ENCODE peak calls at places on chromosomes 12 and 14, in seven cellular contexts. One of them, this sample, is unnamed.

GRCh38 chr12:5166976-5167375 is 123.3 kb downstream of the KCNA5 start:
- DNase-seq in CD4-positive, alpha-beta memory T cell: no peak
- DNase-seq in body of pancreas: no peak
- DNase-seq in BJ: peak; percentile 91
- DNase-seq in gastrocnemius medialis: no peak
- DNase-seq in testis: no peak
- DNase-seq in tibial nerve: no peak
- DNase-seq in this sample: no peak

GRCh38 chr12:79012616-79013015 is 148.0 kb downstream of the SYT1 start:
- DNase-seq in CD4-positive, alpha-beta memory T cell: no peak
- DNase-seq in body of pancreas: no peak
- DNase-seq in BJ: no peak
- DNase-seq in gastrocnemius medialis: no peak
- DNase-seq in testis: no peak
- DNase-seq in tibial nerve: no peak
- DNase-seq in this sample: no peak

GRCh38 chr12:6635856-6636521 is at the start of gene LPAR5:
- DNase-seq in CD4-positive, alpha-beta memory T cell: no peak
- DNase-seq in body of pancreas: no peak
- DNase-seq in BJ: no peak
- DNase-seq in gastrocnemius medialis: no peak
- DNase-seq in testis: peak; percentile 24
- DNase-seq in tibial nerve: peak; percentile 24
- DNase-seq in this sample: peak; percentile 94

GRCh38 chr12:6323340-6323994 is 13.0 kb downstream of the PLEKHG6 start:
- DNase-seq in CD4-positive, alpha-beta memory T cell: peak; percentile 47
- DNase-seq in body of pancreas: peak; percentile 56
- DNase-seq in BJ: peak; percentile 74
- DNase-seq in gastrocnemius medialis: peak; percentile 70
- DNase-seq in testis: peak; percentile 43
- DNase-seq in tibial nerve: no peak
- DNase-seq in this sample: no peak

GRCh38 chr14:64946310-64947045 is 3.9 kb upstream of the GPX2 start:
- DNase-seq in CD4-positive, alpha-beta memory T cell: no peak
- DNase-seq in body of pancreas: no peak
- DNase-seq in BJ: no peak
- DNase-seq in gastrocnemius medialis: no peak
- DNase-seq in testis: no peak
- DNase-seq in tibial nerve: no peak
- DNase-seq in this sample: no peak

GRCh38 chr14:54487771-54488170 is 1.0 kb downstream of the GMFB start:
- DNase-seq in CD4-positive, alpha-beta memory T cell: no peak
- DNase-seq in body of pancreas: no peak
- DNase-seq in BJ: no peak
- DNase-seq in gastrocnemius medialis: no peak
- DNase-seq in testis: no peak
- DNase-seq in tibial nerve: no peak
- DNase-seq in this sample: no peak

GRCh38 chr14:92605274-92605940 is 91.8 kb downstream of the RIN3 start:
- DNase-seq in CD4-positive, alpha-beta memory T cell: no peak
- DNase-seq in body of pancreas: no peak
- DNase-seq in BJ: no peak
- DNase-seq in gastrocnemius medialis: no peak
- DNase-seq in testis: no peak
- DNase-seq in tibial nerve: no peak
- DNase-seq in this sample: no peak

GRCh38 chr14:63367742-63368364 is 49.1 kb upstream of the GPHB5 start:
- DNase-seq in CD4-positive, alpha-beta memory T cell: no peak
- DNase-seq in body of pancreas: no peak
- DNase-seq in BJ: no peak
- DNase-seq in gastrocnemius medialis: no peak
- DNase-seq in testis: no peak
- DNase-seq in tibial nerve: no peak
- DNase-seq in this sample: no peak

GRCh38 chr14:53047302-53047701 is 96.5 kb upstream of the FERMT2 start:
- DNase-seq in CD4-positive, alpha-beta memory T cell: no peak
- DNase-seq in body of pancreas: no peak
- DNase-seq in BJ: no peak
- DNase-seq in gastrocnemius medialis: no peak
- DNase-seq in testis: no peak
- DNase-seq in tibial nerve: no peak
- DNase-seq in this sample: no peak

GRCh38 chr12:95789126-95790024 is 1.2 kb downstream of the NTN4 start:
- DNase-seq in CD4-positive, alpha-beta memory T cell: peak; percentile 4
- DNase-seq in body of pancreas: peak; percentile 69
- DNase-seq in BJ: no peak
- DNase-seq in gastrocnemius medialis: no peak
- DNase-seq in testis: peak; percentile 57
- DNase-seq in tibial nerve: no peak
- DNase-seq in this sample: peak; percentile 49

GRCh38 chr12:50547742-50548141 is 43.0 kb downstream of the DIP2B start:
- DNase-seq in CD4-positive, alpha-beta memory T cell: no peak
- DNase-seq in body of pancreas: no peak
- DNase-seq in BJ: no peak
- DNase-seq in gastrocnemius medialis: no peak
- DNase-seq in testis: no peak
- DNase-seq in tibial nerve: no peak
- DNase-seq in this sample: no peak

GRCh38 chr12:108129017-108129812 is at the start of gene WSCD2:
- DNase-seq in CD4-positive, alpha-beta memory T cell: no peak
- DNase-seq in body of pancreas: peak; percentile 41
- DNase-seq in BJ: no peak
- DNase-seq in gastrocnemius medialis: no peak
- DNase-seq in testis: peak; percentile 66
- DNase-seq in tibial nerve: peak; percentile 28
- DNase-seq in this sample: no peak

GRCh38 chr12:1927051-1927680 is 8.7 kb upstream of the CACNA2D4 start:
- DNase-seq in CD4-positive, alpha-beta memory T cell: no peak
- DNase-seq in body of pancreas: no peak
- DNase-seq in BJ: no peak
- DNase-seq in gastrocnemius medialis: no peak
- DNase-seq in testis: no peak
- DNase-seq in tibial nerve: no peak
- DNase-seq in this sample: peak; percentile 12

GRCh38 chr12:1880153-1880845 is 38.2 kb downstream of the CACNA2D4 start:
- DNase-seq in CD4-positive, alpha-beta memory T cell: no peak
- DNase-seq in body of pancreas: no peak
- DNase-seq in BJ: no peak
- DNase-seq in gastrocnemius medialis: no peak
- DNase-seq in testis: no peak
- DNase-seq in tibial nerve: no peak
- DNase-seq in this sample: peak; percentile 6

GRCh38 chr14:101928415-101928841 is 35.9 kb upstream of the DYNC1H1 start:
- DNase-seq in CD4-positive, alpha-beta memory T cell: no peak
- DNase-seq in body of pancreas: no peak
- DNase-seq in BJ: no peak
- DNase-seq in gastrocnemius medialis: no peak
- DNase-seq in testis: no peak
- DNase-seq in tibial nerve: no peak
- DNase-seq in this sample: no peak

GRCh38 chr14:72682188-72682587 is 211.7 kb downstream of the DPF3 start:
- DNase-seq in CD4-positive, alpha-beta memory T cell: no peak
- DNase-seq in body of pancreas: no peak
- DNase-seq in BJ: peak; percentile 71
- DNase-seq in gastrocnemius medialis: no peak
- DNase-seq in testis: no peak
- DNase-seq in tibial nerve: no peak
- DNase-seq in this sample: no peak

GRCh38 chr12:118274066-118274465 is 98.6 kb downstream of the TAOK3 start:
- DNase-seq in CD4-positive, alpha-beta memory T cell: no peak
- DNase-seq in body of pancreas: no peak
- DNase-seq in BJ: no peak
- DNase-seq in gastrocnemius medialis: no peak
- DNase-seq in testis: no peak
- DNase-seq in tibial nerve: no peak
- DNase-seq in this sample: no peak

GRCh38 chr14:73753887-73754880 is 40.0 kb upstream of the PNMA1 start:
- DNase-seq in CD4-positive, alpha-beta memory T cell: no peak
- DNase-seq in body of pancreas: no peak
- DNase-seq in BJ: no peak
- DNase-seq in gastrocnemius medialis: no peak
- DNase-seq in testis: no peak
- DNase-seq in tibial nerve: no peak
- DNase-seq in this sample: peak; percentile 77

DNA sequence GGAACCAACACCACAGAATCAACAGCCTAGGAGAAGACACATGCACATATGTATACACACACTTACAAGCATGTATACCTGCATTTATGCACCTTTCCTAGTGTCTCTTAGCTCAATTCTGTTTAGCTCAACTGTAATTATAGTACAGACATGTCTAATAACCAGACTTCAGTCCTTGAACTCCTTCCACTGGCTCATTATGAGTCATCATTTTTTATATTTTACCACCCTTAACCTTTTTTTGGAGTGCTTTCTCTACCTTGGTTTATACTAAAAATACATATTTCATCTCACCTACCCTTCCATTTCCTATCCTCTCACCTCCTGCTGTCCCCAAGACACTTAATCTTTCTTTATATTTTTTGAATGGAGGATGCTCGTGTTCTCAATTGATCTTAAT is 110.4 kb downstream of the ARID2 start:
- DNase-seq in CD4-positive, alpha-beta memory T cell: no peak
- DNase-seq in body of pancreas: no peak
- DNase-seq in BJ: no peak
- DNase-seq in gastrocnemius medialis: no peak
- DNase-seq in testis: no peak
- DNase-seq in tibial nerve: no peak
- DNase-seq in this sample: no peak
- H3K36me3 ChIP-seq in CD4-positive, alpha-beta memory T cell: peaks cover 10% of the 10 kb centered on the region
- H3K36me3 ChIP-seq in body of pancreas: peaks cover 8% of the 10 kb centered on the region
- H3K36me3 ChIP-seq in BJ: no peaks in the 10 kb centered on the region
- H3K36me3 ChIP-seq in gastrocnemius medialis: no peaks in the 10 kb centered on the region
- H3K36me3 ChIP-seq in testis: no peaks in the 10 kb centered on the region
- H3K36me3 ChIP-seq in tibial nerve: peaks cover 66% of the 10 kb centered on the region
- H3K36me3 ChIP-seq in this sample: no peaks in the 10 kb centered on the region

GRCh38 chr14:59354666-59355065 is 110.5 kb downstream of the GPR135 start:
- DNase-seq in CD4-positive, alpha-beta memory T cell: no peak
- DNase-seq in body of pancreas: no peak
- DNase-seq in BJ: no peak
- DNase-seq in gastrocnemius medialis: no peak
- DNase-seq in testis: no peak
- DNase-seq in tibial nerve: no peak
- DNase-seq in this sample: no peak

GRCh38 chr14:59352951-59353350 is 112.2 kb downstream of the GPR135 start:
- DNase-seq in CD4-positive, alpha-beta memory T cell: no peak
- DNase-seq in body of pancreas: no peak
- DNase-seq in BJ: no peak
- DNase-seq in gastrocnemius medialis: no peak
- DNase-seq in testis: no peak
- DNase-seq in tibial nerve: no peak
- DNase-seq in this sample: no peak

GRCh38 chr14:59356298-59356697 is 108.9 kb downstream of the GPR135 start:
- DNase-seq in CD4-positive, alpha-beta memory T cell: no peak
- DNase-seq in body of pancreas: no peak
- DNase-seq in BJ: no peak
- DNase-seq in gastrocnemius medialis: no peak
- DNase-seq in testis: no peak
- DNase-seq in tibial nerve: no peak
- DNase-seq in this sample: no peak

GRCh38 chr14:59356783-59357182 is 108.4 kb downstream of the GPR135 start:
- DNase-seq in CD4-positive, alpha-beta memory T cell: no peak
- DNase-seq in body of pancreas: no peak
- DNase-seq in BJ: no peak
- DNase-seq in gastrocnemius medialis: no peak
- DNase-seq in testis: no peak
- DNase-seq in tibial nerve: no peak
- DNase-seq in this sample: no peak

DNA sequence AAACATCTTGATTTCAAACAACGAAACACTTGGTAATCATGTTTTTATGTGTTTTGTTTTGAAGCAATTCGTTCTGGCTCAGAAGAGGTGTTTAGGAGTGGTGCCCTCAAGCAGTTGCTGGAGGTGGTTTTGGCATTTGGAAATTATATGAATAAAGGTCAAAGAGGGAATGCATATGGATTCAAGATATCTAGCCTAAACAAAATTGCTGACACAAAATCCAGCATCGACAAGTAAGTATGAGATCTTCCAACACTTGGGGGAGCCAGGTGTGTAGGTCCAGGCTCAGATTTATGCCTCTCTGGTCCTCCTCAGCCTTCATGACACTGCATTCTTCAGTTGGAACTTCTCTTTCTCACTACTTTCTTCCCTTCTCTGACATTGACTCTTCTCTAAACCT is 110.1 kb downstream of the GPR135 start:
- DNase-seq in CD4-positive, alpha-beta memory T cell: no peak
- DNase-seq in body of pancreas: no peak
- DNase-seq in BJ: no peak
- DNase-seq in gastrocnemius medialis: no peak
- DNase-seq in testis: no peak
- DNase-seq in tibial nerve: no peak
- DNase-seq in this sample: no peak
- H3K36me3 ChIP-seq in CD4-positive, alpha-beta memory T cell: no peaks in the 10 kb centered on the region
- H3K36me3 ChIP-seq in body of pancreas: no peaks in the 10 kb centered on the region
- H3K36me3 ChIP-seq in BJ: peaks cover 1% of the 10 kb centered on the region
- H3K36me3 ChIP-seq in gastrocnemius medialis: no peaks in the 10 kb centered on the region
- H3K36me3 ChIP-seq in testis: no peaks in the 10 kb centered on the region
- H3K36me3 ChIP-seq in tibial nerve: peaks cover 71% of the 10 kb centered on the region
- H3K36me3 ChIP-seq in this sample: peaks cover 5% of the 10 kb centered on the region

GRCh38 chr12:109587921-109588320 is 14.3 kb downstream of the MVK start:
- DNase-seq in CD4-positive, alpha-beta memory T cell: no peak
- DNase-seq in body of pancreas: no peak
- DNase-seq in BJ: no peak
- DNase-seq in gastrocnemius medialis: no peak
- DNase-seq in testis: no peak
- DNase-seq in tibial nerve: no peak
- DNase-seq in this sample: no peak
- H3K36me3 ChIP-seq in CD4-positive, alpha-beta memory T cell: peaks cover 10% of the 10 kb centered on the region
- H3K36me3 ChIP-seq in body of pancreas: no peaks in the 10 kb centered on the region
- H3K36me3 ChIP-seq in BJ: peaks cover 4% of the 10 kb centered on the region
- H3K36me3 ChIP-seq in gastrocnemius medialis: no peaks in the 10 kb centered on the region
- H3K36me3 ChIP-seq in testis: no peaks in the 10 kb centered on the region
- H3K36me3 ChIP-seq in tibial nerve: peaks cover 94% of the 10 kb centered on the region
- H3K36me3 ChIP-seq in this sample: no peaks in the 10 kb centered on the region

DNA sequence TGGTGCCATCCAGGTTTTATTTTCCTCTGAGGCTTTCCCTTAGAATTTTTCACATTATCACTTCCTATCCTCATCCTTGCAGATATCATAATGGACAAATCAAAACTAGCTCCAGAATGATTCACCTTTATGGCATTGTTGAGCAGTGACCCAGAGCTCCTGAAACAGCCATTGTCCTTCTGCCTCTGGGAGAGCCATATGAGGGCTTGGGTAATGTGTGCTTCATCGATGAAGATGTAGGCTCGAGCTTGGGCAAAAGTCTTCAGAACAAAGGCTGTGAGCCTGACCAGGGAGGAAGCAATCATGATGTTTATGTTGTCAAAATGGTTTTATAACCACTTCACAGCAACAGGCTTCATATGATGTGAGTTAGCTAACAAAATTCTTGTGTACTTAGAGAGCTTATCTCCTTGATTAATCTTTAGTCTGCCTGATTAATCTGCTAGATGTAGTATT is 38.1 kb downstream of the A2M start:
- DNase-seq in CD4-positive, alpha-beta memory T cell: no peak
- DNase-seq in body of pancreas: no peak
- DNase-seq in BJ: no peak
- DNase-seq in gastrocnemius medialis: no peak
- DNase-seq in testis: no peak
- DNase-seq in tibial nerve: no peak
- DNase-seq in this sample: no peak
- H3K36me3 ChIP-seq in CD4-positive, alpha-beta memory T cell: no peaks in the 10 kb centered on the region
- H3K36me3 ChIP-seq in body of pancreas: no peaks in the 10 kb centered on the region
- H3K36me3 ChIP-seq in BJ: no peaks in the 10 kb centered on the region
- H3K36me3 ChIP-seq in gastrocnemius medialis: no peaks in the 10 kb centered on the region
- H3K36me3 ChIP-seq in testis: no peaks in the 10 kb centered on the region
- H3K36me3 ChIP-seq in tibial nerve: peaks cover 89% of the 10 kb centered on the region
- H3K36me3 ChIP-seq in this sample: no peaks in the 10 kb centered on the region

This sample was measured in colonic mucosa.